ENCODE peak calls at places on chromosomes 3 and 15, in four cellular contexts. Y is fibroblast of lung, N is omental fat pad, O is activated gamma-delta T cell treated with Interleukin-2 at 50 U/mL for 16 hours. Z is an unnamed sample.
A peak's percentile ranks its signal among the peaks of the same experiment; 100 is the strongest.

GRCh38 chr15:78685157-78685830 is 44.3 kb upstream of the CHRNB4 start:
- DNase-seq in N (no peak), O (no peak), Y (no peak), Z (no peak)

GRCh38 chr3:109195812-109196211 is 59.3 kb downstream of the C3orf85 start:
- DNase-seq in Y (peak; percentile 11), N (no peak), O (no peak), Z (peak; percentile 87)

GRCh38 chr3:178856804-178857203 is 214.8 kb downstream of the ZMAT3 start:
- DNase-seq in Y (no peak), N (no peak), O (no peak), Z (no peak)

GRCh38 chr15:100341662-100342560 is at the start of gene ADAMTS17:
- DNase-seq in N (peak; percentile 94), O (peak; percentile 93), Y (peak; percentile 84), Z (peak; percentile 28)

GRCh38 chr3:58531956-58532355 is 5.0 kb downstream of the ACOX2 start:
- DNase-seq in N (no peak), Y (no peak), O (no peak), Z (peak; percentile 68)

GRCh38 chr3:175073209-175073905 is 214.2 kb downstream of the NAALADL2 start:
- DNase-seq in N (no peak), Y (peak; percentile 52), O (no peak), Z (no peak)

GRCh38 chr3:69129531-69129930 is 7.1 kb upstream of the LMOD3 start:
- DNase-seq in O (no peak), N (no peak), Y (peak; percentile 91), Z (no peak)

GRCh38 chr3:195208183-195208582 is 62.8 kb downstream of the XXYLT1 start:
- DNase-seq in Y (no peak), N (no peak), O (no peak), Z (no peak)

GRCh38 chr3:141659821-141660597 is 78.1 kb upstream of the RNF7 start:
- DNase-seq in N (peak; percentile 32), Y (peak; percentile 26), O (no peak), Z (peak; percentile 74)

GRCh38 chr15:41331281-41331680 is 1.1 kb downstream of the OIP5 start:
- DNase-seq in O (no peak), N (no peak), Y (no peak), Z (no peak)

GRCh38 chr3:27310693-27311092 is 58.5 kb downstream of the NEK10 start:
- DNase-seq in O (no peak), Y (no peak), N (no peak), Z (peak; percentile 31)

GRCh38 chr3:101068876-101069606 is 75.8 kb upstream of the ABI3BP start:
- DNase-seq in N (no peak), O (no peak), Y (peak; percentile 33), Z (no peak)

GRCh38 chr3:60281970-60282369 is 969.3 kb downstream of the FHIT start:
- DNase-seq in N (no peak), O (no peak), Y (peak; percentile 46), Z (no peak)

GRCh38 chr3:28973621-28974020 is 307.2 kb upstream of the RBMS3 start:
- DNase-seq in Y (peak; percentile 5), O (no peak), N (no peak), Z (peak; percentile 58)

GRCh38 chr3:142990706-142991105 is 10.7 kb upstream of the U2SURP start:
- DNase-seq in O (no peak), N (no peak), Y (no peak), Z (no peak)

GRCh38 chr3:194736277-194736895 is 50.7 kb downstream of the FAM43A start:
- DNase-seq in O (no peak), Y (no peak), N (no peak), Z (no peak)

GRCh38 chr15:39598958-39599845 is 18.3 kb downstream of the THBS1 start:
- DNase-seq in N (no peak), Y (peak; percentile 38), O (no peak), Z (peak; percentile 42)

GRCh38 chr3:105974381-105974780 is 105.6 kb upstream of the CBLB start:
- DNase-seq in N (no peak), Y (no peak), O (no peak), Z (no peak)

GRCh38 chr3:196794467-196794866 is 54.8 kb downstream of the PAK2 start:
- DNase-seq in Y (no peak), N (no peak), O (no peak), Z (no peak)

GRCh38 chr15:65249641-65250040 is 37.0 kb downstream of the PARP16 start:
- DNase-seq in N (no peak), Y (no peak), O (no peak), Z (no peak)

GRCh38 chr3:171365489-171365888 is 94.7 kb downstream of the TNIK start:
- DNase-seq in Y (no peak), O (no peak), N (no peak), Z (no peak)

GRCh38 chr3:53254810-53255359 is 937 bp downstream of the TKT start:
- DNase-seq in N (no peak), Y (peak; percentile 62), O (peak; percentile 44), Z (peak; percentile 78)

GRCh38 chr3:78096488-78097255 is 1056.8 kb downstream of the ROBO2 start:
- DNase-seq in N (no peak), O (no peak), Y (no peak), Z (no peak)

GRCh38 chr15:66097151-66098018 is 156.2 kb downstream of the MEGF11 start:
- DNase-seq in Y (no peak), O (no peak), N (no peak), Z (no peak)

GRCh38 chr3:41434781-41435180 is 235.5 kb downstream of the CTNNB1 start:
- DNase-seq in Y (no peak), N (no peak), O (no peak), Z (no peak)

GRCh38 chr15:65655026-65655425 is 33.3 kb downstream of the SLC24A1 start:
- DNase-seq in Y (no peak), O (no peak), N (no peak), Z (peak; percentile 74)

GRCh38 chr15:82921242-82921641 is 31.3 kb downstream of the HOMER2 start:
- DNase-seq in O (no peak), N (no peak), Y (no peak), Z (no peak)

GRCh38 chr3:354433-354832 is 157.9 kb downstream of the CHL1 start:
- DNase-seq in Y (peak; percentile 74), O (peak; percentile 5), N (no peak), Z (peak; percentile 21)

GRCh38 chr15:45126535-45127158 is 3.0 kb downstream of the DUOXA1 start:
- DNase-seq in O (peak; percentile 38), Y (peak; percentile 31), N (no peak), Z (peak; percentile 52)

GRCh38 chr3:32998631-32999451 is 47.4 kb downstream of the CCR4 start:
- DNase-seq in O (no peak), Y (no peak), N (no peak), Z (no peak)

GRCh38 chr15:85541744-85542143 is 161.3 kb downstream of the AKAP13 start:
- DNase-seq in O (no peak), Y (no peak), N (no peak), Z (no peak)

GRCh38 chr15:45714501-45715488 is 80.0 kb downstream of the SQOR start:
- DNase-seq in Y (peak; percentile 85), N (no peak), O (peak; percentile 9), Z (peak; percentile 65)

GRCh38 chr15:45855907-45856579 is 221.2 kb downstream of the SQOR start:
- DNase-seq in Y (no peak), O (no peak), N (no peak), Z (peak; percentile 1)

GRCh38 chr15:51229907-51230328 is 108.5 kb downstream of the CYP19A1 start:
- DNase-seq in O (no peak), Y (peak; percentile 69), N (no peak), Z (peak; percentile 40)

GRCh38 chr3:9074079-9074478 is 110.8 kb upstream of the RAD18 start:
- DNase-seq in N (no peak), O (no peak), Y (no peak), Z (no peak)

GRCh38 chr15:73105064-73105463 is 52.8 kb downstream of the NEO1 start:
- DNase-seq in Y (no peak), N (no peak), O (no peak), Z (no peak)

GRCh38 chr3:50358355-50358926 is 880 bp downstream of the TMEM115 start:
- DNase-seq in O (no peak), Y (no peak), N (no peak), Z (no peak)

GRCh38 chr15:89003865-89004725 is 84.2 kb upstream of the ABHD2 start:
- DNase-seq in O (no peak), Y (peak; percentile 72), N (no peak), Z (peak; percentile 34)

Z was measured in ELR.